ENCODE peak calls at places on chromosome 7, in eight cellular contexts. S is lung microvascular endothelial cell, Y is progenitor cell of endocrine pancreas, H is thyroid gland, U is body of pancreas, B is nucleus accumbens, K is Right ventricle myocardium superior, X is IMR-90. W is an unnamed sample.

GRCh38 chr7:38502848-38503247 is 128.3 kb downstream of the AMPH start:
- DNase-seq in S (no peak), Y (no peak), H (no peak), U (no peak), B (no peak), K (no peak), X (no peak), W (no peak)

GRCh38 chr7:158282461-158283001 is 305.1 kb downstream of the PTPRN2 start:
- DNase-seq in S (no peak), Y (no peak), H (no peak), U (no peak), B (no peak), K (no peak), X (no peak), W (no peak)

GRCh38 chr7:15309891-15310290 is 251.9 kb downstream of the AGMO start:
- DNase-seq in S (no peak), Y (no peak), H (no peak), U (no peak), B (no peak), K (no peak), X (peak), W (no peak)

GRCh38 chr7:33893377-33893776 is 12.0 kb upstream of the BMPER start:
- DNase-seq in S (no peak), Y (no peak), H (no peak), U (no peak), B (no peak), K (no peak), X (no peak), W (no peak)

GRCh38 chr7:37986780-37987380 is 66.4 kb downstream of the EPDR1 start:
- DNase-seq in S (no peak), Y (no peak), H (peak), U (no peak), B (no peak), K (no peak), X (no peak), W (no peak)

GRCh38 chr7:54897891-54898290 is 120.9 kb upstream of the EGFR start:
- DNase-seq in S (no peak), Y (no peak), H (no peak), U (no peak), B (no peak), K (no peak), X (no peak), W (no peak)

GRCh38 chr7:28700790-28701203 is 257.3 kb downstream of the TRIL start:
- DNase-seq in S (no peak), Y (no peak), H (no peak), U (no peak), B (no peak), K (no peak), X (peak), W (no peak)

GRCh38 chr7:152076324-152076821 is 50.9 kb downstream of the GALNT11 start:
- DNase-seq in S (peak), Y (no peak), H (peak), U (peak), B (no peak), K (no peak), X (no peak), W (no peak)

GRCh38 chr7:135877799-135878198 is 99.4 kb downstream of the MTPN start:
- DNase-seq in S (peak), Y (no peak), H (no peak), U (no peak), B (no peak), K (no peak), X (peak), W (no peak)